ENCODE peak calls at places on chromosomes 5 and 9, in ten cellular contexts. U is iPS DF 6.9; X is fibroblast of lung; O is effector CD4-positive, alpha-beta T cell; G is 8988T; I is Panc1; K is adipocyte; W is astrocyte of the spinal cord; J is A549; L is natural killer cell. Z is an unnamed sample.

GRCh38 chr5:11050596-11051304 is 289.7 kb upstream of the DAP start:
- DNase-seq in O (no peak), W (no peak), U (no peak), G (no peak), X (no peak), J (no peak), I (no peak), K (no peak), L (no peak), Z (no peak)

GRCh38 chr5:78647411-78647818 is 1.2 kb downstream of the LHFPL2 start:
- DNase-seq in U (no peak), O (no peak), I (no peak), L (no peak), K (peak), W (peak), X (peak), J (peak), G (peak), Z (no peak)

GRCh38 chr9:98009926-98010325 is 26.8 kb downstream of the ANP32B start:
- DNase-seq in W (peak), U (no peak), K (no peak), G (no peak), J (no peak), I (no peak), X (peak), L (no peak), O (no peak), Z (no peak)

GRCh38 chr5:419970-420369 is 23.0 kb upstream of the EXOC3 start:
- DNase-seq in J (no peak), I (no peak), W (no peak), L (no peak), O (no peak), K (peak), X (peak), U (no peak), G (no peak), Z (no peak)

GRCh38 chr5:126509339-126509738 is 85.7 kb downstream of the ALDH7A1 start:
- DNase-seq in O (no peak), J (no peak), I (no peak), X (no peak), G (no peak), W (no peak), K (no peak), U (no peak), L (no peak), Z (no peak)

GRCh38 chr9:21350787-21351186 is at the start of gene IFNA6:
- DNase-seq in X (no peak), L (no peak), G (no peak), U (no peak), O (no peak), J (no peak), I (no peak), K (no peak), W (no peak), Z (no peak)

GRCh38 chr5:35172526-35172925 is 57.8 kb downstream of the PRLR start:
- DNase-seq in G (no peak), W (no peak), K (no peak), X (no peak), I (no peak), J (no peak), U (no peak), O (no peak), L (no peak), Z (no peak)

GRCh38 chr9:10876333-10876732 is 263.5 kb upstream of the PTPRD start:
- DNase-seq in X (peak), L (no peak), G (no peak), J (no peak), I (no peak), W (peak), O (no peak), U (no peak), K (no peak), Z (no peak)

GRCh38 chr9:134040831-134041648 is 15.8 kb downstream of the BRD3OS start:
- DNase-seq in O (no peak), L (no peak), I (no peak), J (no peak), K (no peak), U (no peak), G (no peak), W (no peak), X (no peak), Z (no peak)

GRCh38 chr9:99533421-99533820 is 288.3 kb upstream of the NR4A3 start:
- DNase-seq in L (no peak), G (no peak), J (no peak), K (no peak), U (no peak), I (no peak), O (no peak), W (no peak), X (no peak), Z (no peak)

GRCh38 chr5:38831909-38832308 is 13.9 kb upstream of the OSMR start:
- DNase-seq in K (peak), U (no peak), I (no peak), W (peak), G (no peak), O (no peak), L (no peak), X (peak), J (no peak), Z (peak)

GRCh38 chr5:155103164-155103563 is 89.6 kb downstream of the KIF4B start:
- DNase-seq in W (no peak), L (no peak), I (no peak), G (no peak), O (no peak), X (no peak), K (no peak), U (no peak), J (no peak), Z (peak)

GRCh38 chr5:135576075-135576599 is 2.7 kb downstream of the CXCL14 start:
- DNase-seq in U (no peak), I (no peak), L (no peak), X (no peak), J (no peak), W (peak), O (no peak), K (peak), G (peak), Z (no peak)

GRCh38 chr5:77893225-77893860 is 117.2 kb upstream of the TBCA start:
- DNase-seq in K (peak), J (peak), L (no peak), U (no peak), G (peak), I (peak), W (peak), X (peak), O (no peak), Z (no peak)

GRCh38 chr5:139076117-139076516 is 122.1 kb downstream of the SIL1 start:
- DNase-seq in X (no peak), K (no peak), U (no peak), W (no peak), O (no peak), J (no peak), I (no peak), L (no peak), G (no peak), Z (no peak)

GRCh38 chr5:64767959-64768357 is 533 bp downstream of the SREK1IP1 start:
- DNase-seq in J (no peak), X (peak), W (peak), K (no peak), O (no peak), G (no peak), L (no peak), I (no peak), U (no peak), Z (no peak)

GRCh38 chr5:54540286-54540685 is 22.7 kb downstream of the SNX18 start:
- DNase-seq in X (no peak), I (no peak), U (no peak), O (no peak), G (no peak), K (no peak), J (no peak), W (no peak), L (no peak), Z (no peak)

GRCh38 chr5:81359108-81359507 is 34.8 kb downstream of the ACOT12 start:
- DNase-seq in I (no peak), W (no peak), K (no peak), G (no peak), X (no peak), L (no peak), U (no peak), J (no peak), O (no peak), Z (no peak)

GRCh38 chr5:77498952-77499351 is 6.8 kb upstream of the WDR41 start:
- DNase-seq in U (no peak), X (no peak), I (no peak), O (no peak), G (no peak), K (no peak), L (no peak), W (no peak), J (no peak), Z (no peak)

GRCh38 chr9:127361561-127361960 is 35.4 kb upstream of the SLC2A8 start:
- DNase-seq in X (no peak), G (no peak), W (no peak), L (no peak), U (no peak), K (no peak), I (no peak), J (no peak), O (no peak), Z (no peak)

GRCh38 chr5:1537166-1538154 is 13.7 kb upstream of the LPCAT1 start:
- DNase-seq in X (no peak), G (no peak), K (no peak), W (no peak), L (no peak), O (no peak), U (no peak), I (no peak), J (no peak), Z (no peak)

GRCh38 chr5:169173372-169173771 is 127.6 kb downstream of the SLIT3 start:
- DNase-seq in W (no peak), L (no peak), X (no peak), K (peak), O (no peak), I (no peak), G (no peak), J (no peak), U (no peak), Z (no peak)

GRCh38 chr9:133497443-133497842 is 18.5 kb upstream of the SLC2A6 start:
- DNase-seq in X (no peak), I (no peak), U (no peak), J (no peak), W (no peak), G (no peak), K (no peak), L (no peak), O (no peak), Z (no peak)

GRCh38 chr5:125298711-125299379 is 552.4 kb upstream of the ZNF608 start:
- DNase-seq in L (no peak), K (no peak), I (no peak), J (no peak), U (no peak), G (no peak), O (no peak), X (no peak), W (no peak), Z (no peak)

GRCh38 chr5:39073759-39074008 is 515 bp downstream of the RICTOR start:
- DNase-seq in K (peak), I (no peak), X (no peak), L (no peak), J (no peak), W (no peak), O (no peak), G (no peak), U (no peak), Z (no peak)

GRCh38 chr5:57692582-57693487 is 210.2 kb upstream of the ACTBL2 start:
- DNase-seq in J (peak), I (peak), O (no peak), U (peak), L (no peak), X (peak), K (peak), W (peak), G (peak), Z (peak)

GRCh38 chr5:88679638-88680037 is 203.3 kb downstream of the MEF2C start:
- DNase-seq in X (no peak), U (no peak), G (no peak), I (no peak), L (no peak), J (no peak), O (no peak), W (peak), K (no peak), Z (peak)

GRCh38 chr5:163978897-163979296 is 473.5 kb downstream of the MAT2B start:
- DNase-seq in X (no peak), W (no peak), L (no peak), G (no peak), I (no peak), J (no peak), U (no peak), K (no peak), O (no peak), Z (no peak)